ENCODE peak calls at places on chromosomes 1 and 21, in eight cellular contexts. One of them, this sample, is unnamed.

GRCh38 chr1:154767315-154768240 is 102.5 kb downstream of the KCNN3 start:
- DNase-seq in GM04503: peak; percentile 18
- DNase-seq in EH: peak; percentile 13
- DNase-seq in stimulated activated CD8-positive, alpha-beta memory T cell treated with anti-CD3 and anti-CD28 coated beads, Interleukin-15, amount 100 ng/mL, for 4 hours: no peak
- DNase-seq in nephron progenitor cell: no peak
- DNase-seq in cardiac fibroblast: peak; percentile 64
- DNase-seq in hepatocyte: peak; percentile 58
- DNase-seq in MM.1S: no peak
- DNase-seq in this sample: peak; percentile 71

GRCh38 chr1:30087465-30087864 is 635.9 kb downstream of the MATN1 start:
- DNase-seq in GM04503: no peak
- DNase-seq in EH: peak; percentile 13
- DNase-seq in stimulated activated CD8-positive, alpha-beta memory T cell treated with anti-CD3 and anti-CD28 coated beads, Interleukin-15, amount 100 ng/mL, for 4 hours: no peak
- DNase-seq in nephron progenitor cell: no peak
- DNase-seq in cardiac fibroblast: no peak
- DNase-seq in hepatocyte: no peak
- DNase-seq in MM.1S: no peak
- DNase-seq in this sample: no peak

GRCh38 chr1:210252621-210253041 is 20.0 kb downstream of the SERTAD4 start:
- DNase-seq in GM04503: no peak
- DNase-seq in EH: no peak
- DNase-seq in stimulated activated CD8-positive, alpha-beta memory T cell treated with anti-CD3 and anti-CD28 coated beads, Interleukin-15, amount 100 ng/mL, for 4 hours: no peak
- DNase-seq in nephron progenitor cell: peak; percentile 72
- DNase-seq in cardiac fibroblast: no peak
- DNase-seq in hepatocyte: peak; percentile 51
- DNase-seq in MM.1S: peak; percentile 21
- DNase-seq in this sample: no peak

GRCh38 chr1:5638582-5638981 is 353.6 kb downstream of the NPHP4 start:
- DNase-seq in GM04503: no peak
- DNase-seq in EH: no peak
- DNase-seq in stimulated activated CD8-positive, alpha-beta memory T cell treated with anti-CD3 and anti-CD28 coated beads, Interleukin-15, amount 100 ng/mL, for 4 hours: no peak
- DNase-seq in nephron progenitor cell: no peak
- DNase-seq in cardiac fibroblast: no peak
- DNase-seq in hepatocyte: no peak
- DNase-seq in MM.1S: no peak
- DNase-seq in this sample: no peak

GRCh38 chr1:154749078-154749760 is 120.9 kb downstream of the KCNN3 start:
- DNase-seq in GM04503: peak; percentile 71
- DNase-seq in EH: peak; percentile 54
- DNase-seq in stimulated activated CD8-positive, alpha-beta memory T cell treated with anti-CD3 and anti-CD28 coated beads, Interleukin-15, amount 100 ng/mL, for 4 hours: no peak
- DNase-seq in nephron progenitor cell: no peak
- DNase-seq in cardiac fibroblast: peak; percentile 80
- DNase-seq in hepatocyte: no peak
- DNase-seq in MM.1S: peak; percentile 45
- DNase-seq in this sample: peak; percentile 18

GRCh38 chr21:21000576-21001175 is 2.5 kb downstream of the NCAM2 start:
- DNase-seq in GM04503: no peak
- DNase-seq in EH: no peak
- DNase-seq in stimulated activated CD8-positive, alpha-beta memory T cell treated with anti-CD3 and anti-CD28 coated beads, Interleukin-15, amount 100 ng/mL, for 4 hours: no peak
- DNase-seq in nephron progenitor cell: no peak
- DNase-seq in cardiac fibroblast: no peak
- DNase-seq in hepatocyte: no peak
- DNase-seq in MM.1S: no peak
- DNase-seq in this sample: no peak

GRCh38 chr1:226948480-226948879 is 8.4 kb downstream of the COQ8A start:
- DNase-seq in GM04503: no peak
- DNase-seq in EH: no peak
- DNase-seq in stimulated activated CD8-positive, alpha-beta memory T cell treated with anti-CD3 and anti-CD28 coated beads, Interleukin-15, amount 100 ng/mL, for 4 hours: no peak
- DNase-seq in nephron progenitor cell: no peak
- DNase-seq in cardiac fibroblast: no peak
- DNase-seq in hepatocyte: no peak
- DNase-seq in MM.1S: no peak
- DNase-seq in this sample: no peak

GRCh38 chr1:87203890-87204289 is 124.8 kb upstream of the LMO4 start:
- DNase-seq in GM04503: peak; percentile 35
- DNase-seq in EH: peak; percentile 55
- DNase-seq in stimulated activated CD8-positive, alpha-beta memory T cell treated with anti-CD3 and anti-CD28 coated beads, Interleukin-15, amount 100 ng/mL, for 4 hours: no peak
- DNase-seq in nephron progenitor cell: no peak
- DNase-seq in cardiac fibroblast: peak; percentile 71
- DNase-seq in hepatocyte: no peak
- DNase-seq in MM.1S: no peak
- DNase-seq in this sample: no peak

GRCh38 chr1:183033205-183033604 is 10.0 kb downstream of the LAMC1 start:
- DNase-seq in GM04503: no peak
- DNase-seq in EH: no peak
- DNase-seq in stimulated activated CD8-positive, alpha-beta memory T cell treated with anti-CD3 and anti-CD28 coated beads, Interleukin-15, amount 100 ng/mL, for 4 hours: no peak
- DNase-seq in nephron progenitor cell: no peak
- DNase-seq in cardiac fibroblast: peak; percentile 0
- DNase-seq in hepatocyte: no peak
- DNase-seq in MM.1S: peak; percentile 96
- DNase-seq in this sample: peak; percentile 1

GRCh38 chr21:39313042-39313456 is 383 bp downstream of the BRWD1 start:
- DNase-seq in GM04503: no peak
- DNase-seq in EH: no peak
- DNase-seq in stimulated activated CD8-positive, alpha-beta memory T cell treated with anti-CD3 and anti-CD28 coated beads, Interleukin-15, amount 100 ng/mL, for 4 hours: peak; percentile 5
- DNase-seq in nephron progenitor cell: peak; percentile 47
- DNase-seq in cardiac fibroblast: no peak
- DNase-seq in hepatocyte: no peak
- DNase-seq in MM.1S: no peak
- DNase-seq in this sample: no peak

GRCh38 chr1:248404024-248404423 is 1.2 kb downstream of the OR2T1 start:
- DNase-seq in GM04503: no peak
- DNase-seq in EH: no peak
- DNase-seq in stimulated activated CD8-positive, alpha-beta memory T cell treated with anti-CD3 and anti-CD28 coated beads, Interleukin-15, amount 100 ng/mL, for 4 hours: no peak
- DNase-seq in nephron progenitor cell: no peak
- DNase-seq in cardiac fibroblast: peak; percentile 0
- DNase-seq in hepatocyte: no peak
- DNase-seq in MM.1S: no peak
- DNase-seq in this sample: peak; percentile 30

GRCh38 chr1:38929476-38929875 is 12.2 kb downstream of the RHBDL2 start:
- DNase-seq in GM04503: no peak
- DNase-seq in EH: no peak
- DNase-seq in stimulated activated CD8-positive, alpha-beta memory T cell treated with anti-CD3 and anti-CD28 coated beads, Interleukin-15, amount 100 ng/mL, for 4 hours: no peak
- DNase-seq in nephron progenitor cell: peak; percentile 21
- DNase-seq in cardiac fibroblast: no peak
- DNase-seq in hepatocyte: no peak
- DNase-seq in MM.1S: no peak
- DNase-seq in this sample: no peak

GRCh38 chr1:188489336-188490112 is 1660.8 kb downstream of the PLA2G4A start:
- DNase-seq in GM04503: no peak
- DNase-seq in EH: peak; percentile 1
- DNase-seq in stimulated activated CD8-positive, alpha-beta memory T cell treated with anti-CD3 and anti-CD28 coated beads, Interleukin-15, amount 100 ng/mL, for 4 hours: no peak
- DNase-seq in nephron progenitor cell: no peak
- DNase-seq in cardiac fibroblast: no peak
- DNase-seq in hepatocyte: peak; percentile 8
- DNase-seq in MM.1S: no peak
- DNase-seq in this sample: peak; percentile 29